ENCODE peak calls at places on chromosomes 13 and 19, in ten cellular contexts. C, Q, I, O, B, F, P, Y, J and G are unnamed samples.

GRCh38 chr19:579842-580155 is 7.4 kb downstream of the BSG start:
- DNase-seq in Y (no peak), P (no peak), C (no peak), I (no peak), O (no peak), Q (no peak), J (peak; percentile 59), B (no peak), F (no peak), G (no peak)

GRCh38 chr13:60765700-60766411 is 368.8 kb downstream of the TDRD3 start:
- DNase-seq in Y (peak; percentile 5), Q (no peak), B (no peak), I (no peak), C (peak; percentile 1), F (no peak), J (no peak), P (no peak), O (no peak), G (no peak)

GRCh38 chr13:79870123-79870522 is 389.2 kb downstream of the NDFIP2 start:
- DNase-seq in P (no peak), B (no peak), Q (no peak), J (no peak), I (no peak), Y (no peak), F (no peak), O (no peak), C (no peak), G (no peak)

GRCh38 chr13:30618186-30618937 is 642 bp downstream of the USPL1 start:
- DNase-seq in B (no peak), J (no peak), P (peak; percentile 27), C (no peak), Y (peak; percentile 4), F (no peak), Q (peak; percentile 65), I (peak; percentile 46), O (no peak), G (no peak)

GRCh38 chr13:20856650-20857049 is 45.9 kb downstream of the XPO4 start:
- DNase-seq in Q (no peak), I (no peak), Y (no peak), O (no peak), J (no peak), P (no peak), F (no peak), B (no peak), C (no peak), G (no peak)

GRCh38 chr19:55502197-55502952 is 14.1 kb downstream of the SSC5D start:
- DNase-seq in J (no peak), P (no peak), I (no peak), O (no peak), Y (no peak), Q (no peak), B (no peak), C (no peak), F (no peak), G (no peak)

GRCh38 chr13:72258340-72258981 is 391.5 kb upstream of the DACH1 start:
- DNase-seq in Q (no peak), I (no peak), J (no peak), C (no peak), B (no peak), O (no peak), Y (no peak), F (peak; percentile 52), P (no peak), G (no peak)

GRCh38 chr19:4589579-4590410 is 30.3 kb upstream of the SEMA6B start:
- DNase-seq in Y (peak; percentile 65), C (no peak), O (no peak), Q (no peak), F (peak; percentile 57), P (no peak), I (no peak), J (no peak), B (no peak), G (no peak)

GRCh38 chr19:44615529-44616247 is 2.3 kb downstream of the IGSF23 start:
- DNase-seq in Y (peak; percentile 86), O (no peak), I (no peak), C (no peak), J (no peak), F (no peak), Q (no peak), P (no peak), B (no peak), G (no peak)
- TF ChIP-seq EP300 in Y (no peak), O (no peak), I (no peak), C (no peak), J (no peak), F (no peak), Q (no peak), P (no peak), B (no peak), G (no peak)

GRCh38 chr19:31356587-31357314 is 7.5 kb upstream of the TSHZ3 start:
- DNase-seq in Y (no peak), J (peak; percentile 91), C (no peak), O (no peak), I (no peak), B (no peak), P (no peak), F (peak; percentile 87), Q (no peak), G (no peak)
- TF ChIP-seq CTCF in Y (no peak), J (peak; percentile 57), C (no peak), O (peak; percentile 51), I (no peak), B (no peak), P (no peak), F (peak; percentile 81), Q (no peak), G (peak; percentile 37)

DNA sequence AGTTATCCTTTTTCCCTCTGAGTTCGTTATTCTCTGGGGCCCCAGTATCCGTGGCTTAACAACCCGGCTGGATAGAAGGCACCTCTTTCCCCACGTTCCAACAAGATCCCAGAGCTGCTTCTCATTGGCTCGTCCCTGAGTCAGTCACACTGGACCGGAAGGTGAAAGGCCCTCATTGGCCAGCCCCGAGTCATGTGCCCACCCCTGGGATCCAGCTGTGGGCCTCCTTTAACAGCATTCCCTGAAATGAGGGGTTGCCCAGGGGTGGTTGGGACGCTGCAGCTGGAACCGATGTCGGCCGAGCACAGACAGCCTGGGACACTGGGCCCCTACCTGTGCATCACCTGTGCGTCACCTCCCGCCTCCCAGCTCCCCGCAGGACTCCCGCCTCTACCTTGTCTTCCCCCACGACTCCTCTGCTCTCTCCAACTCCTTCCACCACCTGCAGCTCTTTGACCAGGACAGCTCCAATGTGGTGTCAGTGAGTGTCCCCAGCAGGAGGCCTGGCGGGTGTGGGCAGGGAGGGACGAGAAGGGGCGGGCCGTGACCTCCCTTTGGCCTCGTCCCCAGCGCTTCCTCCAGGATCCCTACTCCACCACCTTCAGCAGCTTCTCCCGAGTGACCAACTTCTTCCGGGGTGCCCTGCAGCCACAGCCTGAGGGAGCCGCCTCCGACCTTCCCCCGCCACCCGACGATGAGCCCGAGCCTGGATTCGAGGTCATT is 4.3 kb downstream of the TBC1D17 start:
- DNase-seq in I (peak; percentile 28), B (no peak), P (no peak), Y (no peak), C (peak; percentile 72), O (no peak), F (peak; percentile 64), Q (no peak), J (peak; percentile 50), G (no peak)
- TF ChIP-seq EP300 in I (no peak), B (no peak), P (no peak), Y (no peak), C (no peak), O (no peak), F (no peak), Q (no peak), J (no peak), G (no peak)

DNA sequence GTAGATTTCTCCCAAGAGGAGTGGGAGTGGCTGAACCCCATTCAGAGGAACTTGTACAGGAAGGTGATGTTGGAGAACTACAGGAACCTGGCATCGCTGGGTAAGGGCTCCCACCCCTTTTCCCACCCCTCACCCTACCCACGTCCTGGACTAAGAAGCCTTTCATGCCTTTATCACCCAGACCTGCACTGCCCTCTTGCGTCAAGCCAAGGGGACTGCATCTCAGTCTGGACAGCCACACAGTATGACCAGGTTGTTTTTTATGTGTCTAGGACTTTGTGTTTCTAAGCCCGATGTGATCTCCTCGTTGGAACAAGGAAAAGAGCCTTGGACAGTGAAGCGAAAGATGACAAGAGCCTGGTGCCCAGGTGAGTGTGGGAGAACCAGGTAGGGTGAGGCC is 8.8 kb downstream of the ZFP28 start:
- DNase-seq in Y (no peak), I (no peak), F (peak; percentile 58), C (no peak), J (no peak), P (no peak), B (no peak), Q (no peak), O (no peak), G (no peak)
- TF ChIP-seq CTCF in Y (peak; percentile 27), I (no peak), F (peak; percentile 76), C (no peak), J (no peak), P (no peak), B (no peak), Q (no peak), O (no peak), G (no peak)

GRCh38 chr19:48991823-48992570 is 1.1 kb downstream of the GYS1 start:
- DNase-seq in Y (no peak), P (peak; percentile 65), Q (peak; percentile 88), I (peak; percentile 49), C (peak; percentile 63), O (no peak), F (no peak), J (peak; percentile 54), B (no peak), G (peak; percentile 71)
- TF ChIP-seq EP300 in Y (no peak), P (no peak), Q (no peak), I (no peak), C (no peak), O (no peak), F (no peak), J (peak; percentile 7), B (no peak), G (peak; percentile 72)

GRCh38 chr19:39539519-39540332 is at the start of gene EID2:
- DNase-seq in I (peak; percentile 96), B (peak; percentile 72), P (peak; percentile 97), C (peak; percentile 99), O (peak; percentile 98), F (peak; percentile 96), Y (peak; percentile 83), Q (peak; percentile 98), J (peak; percentile 98), G (peak; percentile 85)
- TF ChIP-seq CTCF in I (peak; percentile 87), B (peak; percentile 89), P (peak; percentile 97), C (peak; percentile 90), O (peak; percentile 89), F (peak; percentile 74), Y (peak; percentile 92), Q (peak; percentile 77), J (peak; percentile 82), G (peak; percentile 96)

DNA sequence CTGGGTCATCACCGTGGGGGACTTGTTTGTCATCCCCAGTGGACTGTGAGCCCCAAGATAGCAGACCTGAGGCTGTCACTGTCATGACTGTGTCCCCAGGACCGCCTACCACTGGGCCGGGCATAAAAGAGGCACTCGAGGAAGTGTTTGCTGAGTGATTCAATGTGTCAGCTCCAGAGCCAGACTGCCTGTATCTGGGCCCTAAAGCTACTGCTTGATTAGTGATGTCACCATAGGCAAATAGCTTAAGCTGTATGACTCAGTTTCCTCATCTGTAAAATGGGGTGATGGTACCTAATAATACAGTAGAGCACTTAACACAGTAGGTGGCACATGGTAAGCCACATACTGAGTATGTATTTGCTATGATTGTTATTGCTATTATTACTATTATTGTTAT is 11.2 kb upstream of the CEACAM19 start:
- DNase-seq in C (no peak), F (no peak), Y (no peak), I (no peak), B (no peak), Q (no peak), J (no peak), P (no peak), O (no peak), G (no peak)
- TF ChIP-seq EP300 in C (no peak), F (no peak), Y (no peak), I (no peak), B (no peak), Q (no peak), J (no peak), P (no peak), O (no peak), G (no peak)